ENCODE peak calls at places on chromosomes 5 and 9, in nine cellular contexts. M is SHP77; A is iris pigment epithelial cell; W is Right ventricle myocardium inferior; T is H7; Z is stimulated activated CD4-positive, alpha-beta T cell treated with anti-CD3 and anti-CD28 coated beads, Interleukin-15, amount 100 ng/mL, for 1 hour; C is GM12891; F is heart right ventricle; B is CD8-positive, alpha-beta T cell. E is an unnamed sample.

GRCh38 chr5:136040746-136041415 is 12.1 kb downstream of the TGFBI start:
- DNase-seq in M (no peak), A (no peak), W (no peak), T (no peak), Z (no peak), C (no peak), F (no peak), B (no peak), E (no peak)

GRCh38 chr5:170805666-170806065 is 22.1 kb downstream of the GABRP start:
- DNase-seq in M (no peak), A (no peak), W (no peak), T (no peak), Z (no peak), C (no peak), F (no peak), B (no peak), E (no peak)

GRCh38 chr5:67732921-67733320 is 482.6 kb upstream of the PIK3R1 start:
- DNase-seq in M (no peak), A (no peak), W (no peak), T (no peak), Z (no peak), C (no peak), F (no peak), B (no peak), E (no peak)

GRCh38 chr5:79318935-79319614 is 83.1 kb downstream of the JMY start:
- DNase-seq in M (no peak), A (peak), W (no peak), T (no peak), Z (no peak), C (no peak), F (no peak), B (no peak), E (no peak)

GRCh38 chr5:17343675-17344074 is 126.2 kb downstream of the BASP1 start:
- DNase-seq in M (no peak), A (peak), W (no peak), T (no peak), Z (no peak), C (peak), F (no peak), B (no peak), E (no peak)

GRCh38 chr9:35903049-35903448 is 3.0 kb upstream of the HRCT1 start:
- DNase-seq in M (peak), A (peak), W (no peak), T (peak), Z (no peak), C (no peak), F (no peak), B (peak), E (no peak)

GRCh38 chr9:22682536-22683392 is 236.1 kb downstream of the DMRTA1 start:
- DNase-seq in M (peak), A (peak), W (no peak), T (no peak), Z (no peak), C (no peak), F (no peak), B (no peak), E (no peak)

GRCh38 chr9:92481029-92481633 is 1.2 kb downstream of the ASPN start:
- DNase-seq in M (no peak), A (peak), W (no peak), T (no peak), Z (no peak), C (no peak), F (no peak), B (no peak), E (no peak)

GRCh38 chr9:109297899-109298298 is 23.0 kb downstream of the EPB41L4B start:
- DNase-seq in M (no peak), A (peak), W (no peak), T (no peak), Z (no peak), C (no peak), F (no peak), B (no peak), E (no peak)

GRCh38 chr5:167415779-167416761 is 875.4 kb upstream of the WWC1 start:
- DNase-seq in M (no peak), A (no peak), W (no peak), T (no peak), Z (no peak), C (no peak), F (no peak), B (no peak), E (no peak)

GRCh38 chr5:57432876-57433275 is 49.7 kb downstream of the ACTBL2 start:
- DNase-seq in M (no peak), A (no peak), W (no peak), T (peak), Z (no peak), C (no peak), F (no peak), B (no peak), E (no peak)

GRCh38 chr5:149121145-149121544 is 20.1 kb upstream of the ABLIM3 start:
- DNase-seq in M (no peak), A (no peak), W (no peak), T (no peak), Z (no peak), C (no peak), F (no peak), B (no peak), E (no peak)

GRCh38 chr9:88272986-88273385 is 115.3 kb upstream of the SPIN1 start:
- DNase-seq in M (no peak), A (no peak), W (no peak), T (peak), Z (no peak), C (no peak), F (no peak), B (no peak), E (no peak)

GRCh38 chr5:123610665-123611406 is 98.9 kb downstream of the CSNK1G3 start:
- DNase-seq in M (peak), A (peak), W (no peak), T (peak), Z (no peak), C (no peak), F (no peak), B (no peak), E (no peak)

GRCh38 chr5:137752873-137753226 is 1.3 kb downstream of the HNRNPA0 start:
- DNase-seq in M (no peak), A (peak), W (no peak), T (peak), Z (no peak), C (no peak), F (peak), B (no peak), E (no peak)

E was measured in stimulated activated CD8-positive, alpha-beta memory T cell treated with anti-CD3 and anti-CD28 coated beads, Interleukin-7, amount 100 ng/mL, for 4 hours.